ENCODE peak calls at places on chromosomes 11 and 22, in five cellular contexts. Y, S, T, M and O are unnamed samples.

GRCh38 chr22:19466848-19467752 is 11.9 kb downstream of the UFD1 start:
- DNase-seq in T (no peak), M (no peak), Y (no peak), S (no peak), O (no peak)

GRCh38 chr22:45334068-45334467 is 24.3 kb downstream of the FAM118A start:
- DNase-seq in T (no peak), S (no peak), M (no peak), Y (no peak), O (peak)

GRCh38 chr11:78830277-78830676 is 255.6 kb upstream of the NARS2 start:
- DNase-seq in M (no peak), T (peak), Y (no peak), S (no peak), O (no peak)

GRCh38 chr11:73570415-73571114 is 27.3 kb downstream of the FAM168A start:
- DNase-seq in M (peak), Y (peak), S (peak), T (peak), O (peak)

GRCh38 chr11:64593156-64594105 is 2.4 kb downstream of the SLC22A12 start:
- DNase-seq in Y (no peak), M (no peak), T (no peak), S (no peak), O (no peak)

GRCh38 chr11:72008728-72009127 is 10.0 kb downstream of the IL18BP start:
- DNase-seq in T (no peak), S (no peak), M (no peak), Y (no peak), O (no peak)

GRCh38 chr11:7689239-7689638 is 15.9 kb upstream of the CYB5R2 start:
- DNase-seq in S (no peak), M (no peak), T (no peak), Y (no peak), O (no peak)

GRCh38 chr11:134033696-134034491 is 35.0 kb upstream of the JAM3 start:
- DNase-seq in Y (peak), M (peak), T (peak), S (peak), O (peak)

GRCh38 chr11:3627291-3627690 is 14.5 kb downstream of the ART5 start:
- DNase-seq in S (peak), T (peak), M (no peak), Y (peak), O (peak)

GRCh38 chr11:29781268-29781667 is 235.6 kb downstream of the KCNA4 start:
- DNase-seq in M (no peak), S (no peak), Y (no peak), T (no peak), O (no peak)

GRCh38 chr22:36893262-36893661 is 20.2 kb upstream of the CSF2RB start:
- DNase-seq in S (no peak), Y (no peak), T (no peak), M (no peak), O (no peak)

GRCh38 chr22:49768961-49769690 is 58.5 kb downstream of the BRD1 start:
- DNase-seq in M (no peak), T (no peak), S (peak), Y (no peak), O (no peak)

GRCh38 chr22:31613286-31613903 is 48.6 kb downstream of the PISD start:
- DNase-seq in T (no peak), M (no peak), Y (no peak), S (no peak), O (no peak)

GRCh38 chr11:78207532-78208256 is 19.0 kb downstream of the USP35 start:
- DNase-seq in S (no peak), Y (no peak), M (no peak), T (no peak), O (no peak)

GRCh38 chr11:32088117-32088941 is 2.5 kb upstream of the RCN1 start:
- DNase-seq in M (no peak), T (peak), Y (peak), S (peak), O (peak)

GRCh38 chr11:61776561-61777075 is 15.8 kb downstream of the TMEM258 start:
- DNase-seq in T (peak), S (peak), Y (peak), M (no peak), O (peak)

GRCh38 chr11:10396771-10397170 is 58.3 kb upstream of the AMPD3 start:
- DNase-seq in Y (no peak), M (no peak), T (no peak), S (no peak), O (no peak)

GRCh38 chr11:1652778-1653540 is 23.4 kb downstream of the KRTAP5-5 start:
- DNase-seq in Y (peak), S (peak), M (no peak), T (peak), O (peak)

GRCh38 chr11:82458777-82459176 is 274.9 kb downstream of the FAM181B start:
- DNase-seq in T (no peak), S (no peak), Y (no peak), M (no peak), O (no peak)

GRCh38 chr11:126181939-126182730 is 29.3 kb downstream of the RPUSD4 start:
- DNase-seq in M (no peak), Y (no peak), T (no peak), S (no peak), O (no peak)

GRCh38 chr22:25666308-25666707 is 75.7 kb upstream of the MYO18B start:
- DNase-seq in Y (no peak), T (no peak), M (no peak), S (no peak), O (no peak)

GRCh38 chr11:116707250-116707649 is 65.5 kb downstream of the BUD13 start:
- DNase-seq in Y (no peak), T (no peak), M (no peak), S (no peak), O (no peak)

GRCh38 chr11:90204832-90205646 is 17.8 kb downstream of the CHORDC1 start:
- DNase-seq in S (peak), M (peak), T (peak), Y (peak), O (peak)

GRCh38 chr11:134749040-134749586 is 337.1 kb upstream of the B3GAT1 start:
- DNase-seq in T (no peak), S (no peak), Y (no peak), M (peak), O (no peak)

GRCh38 chr11:86940122-86940777 is 14.9 kb downstream of the FZD4 start:
- DNase-seq in Y (peak), S (peak), M (no peak), T (peak), O (peak)

GRCh38 chr22:44862981-44863860 is 110.8 kb downstream of the ARHGAP8 start:
- DNase-seq in T (peak), Y (no peak), S (no peak), M (no peak), O (no peak)

GRCh38 chr11:10568486-10568941 is at the start of gene LYVE1:
- DNase-seq in M (no peak), T (no peak), S (peak), Y (peak), O (no peak)

GRCh38 chr22:45777046-45777851 is 105.6 kb downstream of the ATXN10 start:
- DNase-seq in T (no peak), Y (peak), M (no peak), S (peak), O (peak)

GRCh38 chr11:67468056-67468455 is 995 bp downstream of the TMEM134 start:
- DNase-seq in Y (no peak), T (peak), M (no peak), S (no peak), O (peak)

GRCh38 chr11:3052567-3052966 is 4.7 kb downstream of the CARS1 start:
- DNase-seq in Y (no peak), S (no peak), T (no peak), M (no peak), O (no peak)

GRCh38 chr22:24595228-24595627 is 2.4 kb upstream of the LRRC75B start:
- DNase-seq in S (no peak), M (no peak), Y (no peak), T (no peak), O (no peak)

GRCh38 chr11:6319001-6319878 is 1.1 kb downstream of the CAVIN3 start:
- DNase-seq in Y (peak), S (peak), T (peak), M (no peak), O (no peak)

GRCh38 chr11:92711913-92712312 is 257.5 kb upstream of the MTNR1B start:
- DNase-seq in M (no peak), T (peak), S (no peak), Y (no peak), O (no peak)